ENCODE peak calls at places on chromosomes 4 and X, in five cellular contexts. One of them, this sample, is unnamed.

GRCh38 chr4:100417565-100417964 is 100.3 kb downstream of the EMCN start:
- DNase-seq in tibial nerve: no peak
- DNase-seq in lower lobe of right lung: no peak
- DNase-seq in aorta: no peak
- DNase-seq in gastrocnemius medialis: no peak
- DNase-seq in this sample: no peak

GRCh38 chrX:9327086-9327746 is 137.6 kb upstream of the TBL1X start:
- DNase-seq in aorta: no peak
- DNase-seq in gastrocnemius medialis: no peak
- DNase-seq in tibial nerve: no peak
- DNase-seq in lower lobe of right lung: no peak
- DNase-seq in this sample: no peak

GRCh38 chr4:142728209-142728608 is 117.9 kb downstream of the INPP4B start:
- DNase-seq in gastrocnemius medialis: no peak
- DNase-seq in lower lobe of right lung: no peak
- DNase-seq in tibial nerve: no peak
- DNase-seq in aorta: no peak
- DNase-seq in this sample: no peak

GRCh38 chr4:83231620-83232056 is 53.0 kb downstream of the COQ2 start:
- DNase-seq in gastrocnemius medialis: no peak
- DNase-seq in lower lobe of right lung: no peak
- DNase-seq in tibial nerve: no peak
- DNase-seq in aorta: no peak
- DNase-seq in this sample: peak; percentile 48

GRCh38 chr4:52664479-52664878 is 5.4 kb upstream of the USP46 start:
- DNase-seq in aorta: no peak
- DNase-seq in gastrocnemius medialis: no peak
- DNase-seq in lower lobe of right lung: no peak
- DNase-seq in tibial nerve: no peak
- DNase-seq in this sample: no peak

GRCh38 chr4:184745747-184746531 is 12.0 kb upstream of the CENPU start:
- DNase-seq in lower lobe of right lung: no peak
- DNase-seq in gastrocnemius medialis: peak; percentile 70
- DNase-seq in tibial nerve: peak; percentile 58
- DNase-seq in aorta: peak; percentile 85
- DNase-seq in this sample: peak; percentile 81

GRCh38 chr4:187972135-187972534 is 23.4 kb upstream of the ZFP42 start:
- DNase-seq in lower lobe of right lung: no peak
- DNase-seq in gastrocnemius medialis: no peak
- DNase-seq in tibial nerve: no peak
- DNase-seq in aorta: no peak
- DNase-seq in this sample: no peak

GRCh38 chr4:100340534-100341364 is 150.5 kb upstream of the DDIT4L start:
- DNase-seq in gastrocnemius medialis: no peak
- DNase-seq in aorta: no peak
- DNase-seq in lower lobe of right lung: no peak
- DNase-seq in tibial nerve: no peak
- DNase-seq in this sample: no peak

GRCh38 chrX:153944140-153944799 is at the start of gene RENBP:
- DNase-seq in gastrocnemius medialis: peak; percentile 34
- DNase-seq in aorta: peak; percentile 79
- DNase-seq in lower lobe of right lung: peak; percentile 83
- DNase-seq in tibial nerve: peak; percentile 32
- DNase-seq in this sample: no peak

GRCh38 chr4:42768125-42768748 is 111.3 kb upstream of the ATP8A1 start:
- DNase-seq in tibial nerve: no peak
- DNase-seq in lower lobe of right lung: no peak
- DNase-seq in gastrocnemius medialis: no peak
- DNase-seq in aorta: no peak
- DNase-seq in this sample: no peak

GRCh38 chr4:72974694-72975487 is 94.6 kb downstream of the COX18 start:
- DNase-seq in lower lobe of right lung: no peak
- DNase-seq in gastrocnemius medialis: no peak
- DNase-seq in tibial nerve: no peak
- DNase-seq in aorta: no peak
- DNase-seq in this sample: no peak

GRCh38 chr4:83114576-83114975 is at the start of gene PLAC8:
- DNase-seq in tibial nerve: no peak
- DNase-seq in gastrocnemius medialis: no peak
- DNase-seq in aorta: no peak
- DNase-seq in lower lobe of right lung: no peak
- DNase-seq in this sample: peak; percentile 96

GRCh38 chr4:139558235-139559094 is 2.4 kb upstream of the SETD7 start:
- DNase-seq in lower lobe of right lung: no peak
- DNase-seq in aorta: no peak
- DNase-seq in gastrocnemius medialis: no peak
- DNase-seq in tibial nerve: no peak
- DNase-seq in this sample: no peak

GRCh38 chr4:72468904-72469502 is 100.0 kb downstream of the ADAMTS3 start:
- DNase-seq in gastrocnemius medialis: no peak
- DNase-seq in tibial nerve: no peak
- DNase-seq in aorta: no peak
- DNase-seq in lower lobe of right lung: no peak
- DNase-seq in this sample: peak; percentile 35

GRCh38 chrX:38929966-38930421 is 128.7 kb downstream of the MID1IP1 start:
- DNase-seq in tibial nerve: no peak
- DNase-seq in aorta: peak; percentile 60
- DNase-seq in gastrocnemius medialis: peak; percentile 54
- DNase-seq in lower lobe of right lung: no peak
- DNase-seq in this sample: no peak

GRCh38 chr4:120694973-120695372 is 227.6 kb downstream of the PRDM5 start:
- DNase-seq in gastrocnemius medialis: no peak
- DNase-seq in tibial nerve: no peak
- DNase-seq in lower lobe of right lung: no peak
- DNase-seq in aorta: no peak
- DNase-seq in this sample: peak; percentile 45

GRCh38 chr4:151215295-151215694 is 61.7 kb upstream of the PRSS48 start:
- DNase-seq in gastrocnemius medialis: no peak
- DNase-seq in aorta: no peak
- DNase-seq in tibial nerve: no peak
- DNase-seq in lower lobe of right lung: no peak
- DNase-seq in this sample: no peak

GRCh38 chr4:151218343-151218742 is 58.6 kb upstream of the PRSS48 start:
- DNase-seq in aorta: no peak
- DNase-seq in gastrocnemius medialis: no peak
- DNase-seq in lower lobe of right lung: no peak
- DNase-seq in tibial nerve: no peak
- DNase-seq in this sample: peak; percentile 12

GRCh38 chr4:151223465-151223864 is 53.5 kb upstream of the PRSS48 start:
- DNase-seq in lower lobe of right lung: no peak
- DNase-seq in aorta: no peak
- DNase-seq in tibial nerve: no peak
- DNase-seq in gastrocnemius medialis: no peak
- DNase-seq in this sample: no peak

GRCh38 chr4:151219091-151219490 is 57.9 kb upstream of the PRSS48 start:
- DNase-seq in gastrocnemius medialis: no peak
- DNase-seq in tibial nerve: no peak
- DNase-seq in lower lobe of right lung: no peak
- DNase-seq in aorta: no peak
- DNase-seq in this sample: no peak

GRCh38 chr4:151219938-151220337 is 57.0 kb upstream of the PRSS48 start:
- DNase-seq in gastrocnemius medialis: no peak
- DNase-seq in aorta: no peak
- DNase-seq in lower lobe of right lung: no peak
- DNase-seq in tibial nerve: no peak
- DNase-seq in this sample: no peak
- H3K4me1 ChIP-seq in gastrocnemius medialis: peaks cover 10% of the 10 kb centered on the region
- H3K4me1 ChIP-seq in aorta: peaks cover 3% of the 10 kb centered on the region
- H3K4me1 ChIP-seq in lower lobe of right lung: peaks cover 9% of the 10 kb centered on the region
- H3K4me1 ChIP-seq in tibial nerve: no peaks in the 10 kb centered on the region
- H3K4me1 ChIP-seq in this sample: no peaks in the 10 kb centered on the region

GRCh38 chr4:105189855-105190650 is 43.4 kb downstream of the TET2 start:
- DNase-seq in aorta: no peak
- DNase-seq in tibial nerve: no peak
- DNase-seq in lower lobe of right lung: no peak
- DNase-seq in gastrocnemius medialis: peak; percentile 23
- DNase-seq in this sample: no peak

GRCh38 chr4:105192474-105192873 is 45.8 kb downstream of the TET2 start:
- DNase-seq in aorta: no peak
- DNase-seq in lower lobe of right lung: no peak
- DNase-seq in tibial nerve: no peak
- DNase-seq in gastrocnemius medialis: no peak
- DNase-seq in this sample: no peak

GRCh38 chr4:105191621-105192210 is 45.0 kb downstream of the TET2 start:
- DNase-seq in lower lobe of right lung: no peak
- DNase-seq in aorta: no peak
- DNase-seq in tibial nerve: no peak
- DNase-seq in gastrocnemius medialis: no peak
- DNase-seq in this sample: no peak

GRCh38 chr4:105194328-105195231 is 47.9 kb downstream of the TET2 start:
- DNase-seq in gastrocnemius medialis: no peak
- DNase-seq in aorta: no peak
- DNase-seq in lower lobe of right lung: no peak
- DNase-seq in tibial nerve: no peak
- DNase-seq in this sample: no peak

DNA sequence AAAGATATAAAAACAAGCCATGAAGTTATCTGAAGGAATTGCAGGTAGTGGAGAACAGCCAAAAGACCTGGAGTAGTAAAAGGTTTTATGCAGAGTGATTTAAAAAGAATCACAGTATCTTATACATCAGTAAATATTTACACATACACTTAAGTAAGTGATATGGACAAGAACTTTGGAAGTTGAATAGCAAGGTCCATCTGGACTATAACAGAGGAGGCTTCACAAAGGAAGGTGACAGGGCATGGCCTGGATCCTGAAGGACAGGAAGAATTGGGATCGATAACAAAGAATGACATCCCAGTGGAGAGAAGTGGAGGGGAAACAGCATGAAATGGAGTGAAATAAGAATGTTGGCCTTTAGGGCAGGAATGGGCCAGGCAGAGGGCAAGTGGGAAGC is 46.2 kb downstream of the TET2 start:
- DNase-seq in gastrocnemius medialis: no peak
- DNase-seq in aorta: no peak
- DNase-seq in lower lobe of right lung: no peak
- DNase-seq in tibial nerve: no peak
- DNase-seq in this sample: peak; percentile 48
- H3K27ac ChIP-seq in gastrocnemius medialis: no peak overlapping the region
- H3K27ac ChIP-seq in aorta: peak overlapping the region; percentile 9
- H3K27ac ChIP-seq in lower lobe of right lung: no peak overlapping the region
- H3K27ac ChIP-seq in tibial nerve: no peak overlapping the region
- H3K27ac ChIP-seq in this sample: peak overlapping the region; percentile 32

GRCh38 chr4:13570916-13571315 is 26.6 kb upstream of the NKX3-2 start:
- DNase-seq in lower lobe of right lung: no peak
- DNase-seq in gastrocnemius medialis: no peak
- DNase-seq in aorta: no peak
- DNase-seq in tibial nerve: no peak
- DNase-seq in this sample: no peak
- H3K36me3 ChIP-seq in lower lobe of right lung: peaks cover 85% of the 10 kb centered on the region
- H3K36me3 ChIP-seq in gastrocnemius medialis: peaks cover 77% of the 10 kb centered on the region
- H3K36me3 ChIP-seq in aorta: peaks cover 18% of the 10 kb centered on the region
- H3K36me3 ChIP-seq in tibial nerve: peaks cover 7% of the 10 kb centered on the region
- H3K36me3 ChIP-seq in this sample: peaks cover 40% of the 10 kb centered on the region

DNA sequence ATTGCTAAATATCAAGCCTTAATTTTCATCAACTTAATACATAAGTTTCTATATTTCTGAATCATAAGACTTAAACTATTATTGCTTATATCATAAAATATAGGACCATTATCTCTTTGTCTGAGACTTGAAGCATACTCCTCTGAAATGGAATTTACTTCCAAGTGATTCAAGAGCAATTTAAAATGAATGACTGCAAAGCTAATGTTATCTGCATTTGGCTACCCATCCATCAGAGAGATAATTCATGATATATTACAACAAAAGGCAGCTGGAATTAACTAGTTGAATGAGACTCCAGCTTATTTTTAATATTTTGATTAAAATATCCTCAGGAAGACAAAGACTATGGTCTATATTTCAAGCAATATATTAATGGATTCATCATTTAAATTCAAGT is 208.6 kb downstream of the UNC5C start:
- DNase-seq in aorta: no peak
- DNase-seq in gastrocnemius medialis: no peak
- DNase-seq in lower lobe of right lung: no peak
- DNase-seq in tibial nerve: no peak
- DNase-seq in this sample: no peak
- H3K4me1 ChIP-seq in aorta: no peaks in the 10 kb centered on the region
- H3K4me1 ChIP-seq in gastrocnemius medialis: no peaks in the 10 kb centered on the region
- H3K4me1 ChIP-seq in lower lobe of right lung: no peaks in the 10 kb centered on the region
- H3K4me1 ChIP-seq in tibial nerve: no peaks in the 10 kb centered on the region
- H3K4me1 ChIP-seq in this sample: no peaks in the 10 kb centered on the region

GRCh38 chrX:129953334-129953648 is 29.1 kb upstream of the BCORL1 start:
- DNase-seq in lower lobe of right lung: no peak
- DNase-seq in tibial nerve: no peak
- DNase-seq in gastrocnemius medialis: no peak
- DNase-seq in aorta: peak; percentile 42
- DNase-seq in this sample: no peak
- H3K27ac ChIP-seq in lower lobe of right lung: no peak overlapping the region
- H3K27ac ChIP-seq in tibial nerve: no peak overlapping the region
- H3K27ac ChIP-seq in gastrocnemius medialis: no peak overlapping the region
- H3K27ac ChIP-seq in aorta: no peak overlapping the region
- H3K27ac ChIP-seq in this sample: no peak overlapping the region

This sample was measured in small intestine.